ENCODE peak calls at places on chromosomes 4 and X, in five cellular contexts. Q, F, U, D and G are unnamed samples.
A peak's percentile ranks its signal among the peaks of the same experiment; 100 is the strongest.

GRCh38 chr4:182925298-182925738 is 8.1 kb upstream of the DCTD start:
- DNase-seq in Q (peak; percentile 48), F (peak; percentile 50), U (peak; percentile 72), D (peak; percentile 70), G (peak; percentile 80)

GRCh38 chrX:16148896-16149295 is 18.4 kb upstream of the MAGEB17 start:
- DNase-seq in Q (no peak), F (no peak), U (no peak), D (no peak), G (no peak)

GRCh38 chr4:122855491-122855890 is 28.9 kb downstream of the FGF2 start:
- DNase-seq in Q (no peak), F (no peak), U (no peak), D (no peak), G (no peak)

GRCh38 chr4:138330531-138330930 is 88.4 kb upstream of the SLC7A11 start:
- DNase-seq in Q (no peak), F (no peak), U (no peak), D (no peak), G (no peak)

GRCh38 chrX:76420237-76420636 is 7.3 kb upstream of the MAGEE1 start:
- DNase-seq in Q (no peak), F (peak; percentile 6), U (no peak), D (peak; percentile 0), G (no peak)

GRCh38 chrX:144730486-144730885 is 516.8 kb upstream of the SPANXN1 start:
- DNase-seq in Q (no peak), F (no peak), U (no peak), D (no peak), G (peak; percentile 25)

GRCh38 chr4:78684196-78685079 is 91.7 kb upstream of the BMP2K start:
- DNase-seq in Q (no peak), F (no peak), U (no peak), D (peak; percentile 79), G (peak; percentile 67)

GRCh38 chr4:185142563-185142910 is 529 bp upstream of the SLC25A4 start:
- DNase-seq in Q (no peak), F (no peak), U (no peak), D (no peak), G (no peak)

GRCh38 chr4:122577808-122578781 is 42.8 kb downstream of the IL21 start:
- DNase-seq in Q (peak; percentile 77), F (peak; percentile 23), U (peak; percentile 80), D (peak; percentile 32), G (peak; percentile 62)

GRCh38 chr4:156169861-156170260 is 216.2 kb upstream of the CTSO start:
- DNase-seq in Q (no peak), F (no peak), U (no peak), D (peak; percentile 27), G (peak; percentile 23)

GRCh38 chrX:37302569-37302968 is 46.6 kb upstream of the PRRG1 start:
- DNase-seq in Q (no peak), F (no peak), U (no peak), D (peak; percentile 11), G (peak; percentile 70)

GRCh38 chr4:141406237-141406636 is 185.5 kb downstream of the ZNF330 start:
- DNase-seq in Q (no peak), F (no peak), U (no peak), D (no peak), G (no peak)

GRCh38 chrX:153844509-153845082 is 14.3 kb upstream of the PDZD4 start:
- DNase-seq in Q (no peak), F (no peak), U (no peak), D (no peak), G (no peak)

GRCh38 chr4:153137168-153137567 is 67.1 kb upstream of the TRIM2 start:
- DNase-seq in Q (no peak), F (no peak), U (no peak), D (peak; percentile 85), G (peak; percentile 89)

GRCh38 chr4:85116008-85116407 is 149.5 kb upstream of the WDFY3 start:
- DNase-seq in Q (no peak), F (no peak), U (no peak), D (no peak), G (no peak)

GRCh38 chr4:181376058-181376457 is 867.1 kb upstream of the TENM3 start:
- DNase-seq in Q (no peak), F (no peak), U (no peak), D (no peak), G (no peak)

GRCh38 chr4:72983706-72984105 is 85.8 kb downstream of the COX18 start:
- DNase-seq in Q (no peak), F (no peak), U (no peak), D (no peak), G (no peak)

GRCh38 chr4:56907009-56907408 is 691 bp upstream of the REST start:
- DNase-seq in Q (peak; percentile 32), F (no peak), U (peak; percentile 24), D (no peak), G (no peak)

GRCh38 chr4:141329174-141329569 is 108.5 kb downstream of the ZNF330 start:
- DNase-seq in Q (no peak), F (no peak), U (no peak), D (peak; percentile 76), G (peak; percentile 57)

GRCh38 chr4:113564493-113564892 is 197.0 kb downstream of the CAMK2D start:
- DNase-seq in Q (no peak), F (no peak), U (no peak), D (no peak), G (no peak)

GRCh38 chr4:40046311-40046980 is 10.2 kb upstream of the N4BP2 start:
- DNase-seq in Q (peak; percentile 32), F (no peak), U (no peak), D (peak; percentile 34), G (peak; percentile 83)

GRCh38 chrX:10875995-10876394 is 235.1 kb upstream of the HCCS start:
- DNase-seq in Q (no peak), F (no peak), U (no peak), D (no peak), G (no peak)

GRCh38 chrX:51891821-51892551 is 1.4 kb upstream of the MAGED1 start:
- DNase-seq in Q (no peak), F (no peak), U (peak; percentile 20), D (peak; percentile 67), G (peak; percentile 57)

GRCh38 chr4:174394915-174395314 is 111.2 kb downstream of the CEP44 start:
- DNase-seq in Q (no peak), F (no peak), U (no peak), D (peak; percentile 1), G (peak; percentile 41)

GRCh38 chr4:147550626-147551250 is 66.5 kb upstream of the TMEM184C start:
- DNase-seq in Q (no peak), F (no peak), U (no peak), D (peak; percentile 63), G (peak; percentile 56)

GRCh38 chr4:16598241-16599224 is 299.9 kb downstream of the LDB2 start:
- DNase-seq in Q (no peak), F (peak; percentile 29), U (no peak), D (peak; percentile 46), G (peak; percentile 32)

GRCh38 chr4:138037716-138038115 is 204.4 kb downstream of the SLC7A11 start:
- DNase-seq in Q (no peak), F (no peak), U (no peak), D (peak; percentile 42), G (peak; percentile 45)

GRCh38 chr4:183449193-183449888 is 4.9 kb downstream of the CDKN2AIP start:
- DNase-seq in Q (no peak), F (no peak), U (no peak), D (peak; percentile 93), G (peak; percentile 69)

GRCh38 chr4:164501074-164501473 is 252.9 kb upstream of the SMIM31 start:
- DNase-seq in Q (no peak), F (no peak), U (no peak), D (no peak), G (peak; percentile 0)

GRCh38 chr4:138113819-138114415 is 128.2 kb downstream of the SLC7A11 start:
- DNase-seq in Q (no peak), F (no peak), U (no peak), D (peak; percentile 25), G (peak; percentile 79)

GRCh38 chr4:17578482-17578891 is 1.5 kb downstream of the LAP3 start:
- DNase-seq in Q (no peak), F (peak; percentile 45), U (peak; percentile 47), D (peak; percentile 30), G (no peak)

GRCh38 chr4:52876063-52876462 is 13.9 kb downstream of the RASL11B start:
- DNase-seq in Q (no peak), F (no peak), U (no peak), D (no peak), G (no peak)

GRCh38 chrX:50100188-50100587 is 100.6 kb downstream of the AKAP4 start:
- DNase-seq in Q (no peak), F (peak; percentile 43), U (no peak), D (peak; percentile 1), G (no peak)